ENCODE peak calls at places on chromosomes 6 and 20, in five cellular contexts. One of them, this sample, is unnamed. For H3K4me1, the result is how much of the 10 kb centered on the place peaks cover.

GRCh38 chr6:85690071-85690470 is 47.4 kb upstream of the SYNCRIP start:
- DNase-seq in psoas muscle: no peak
- DNase-seq in SJSA1: no peak
- DNase-seq in GM23338: no peak
- DNase-seq in Peyer's patch: no peak
- DNase-seq in this sample: no peak

GRCh38 chr6:69286341-69286740 is 510.5 kb downstream of the LMBRD1 start:
- DNase-seq in psoas muscle: no peak
- DNase-seq in SJSA1: no peak
- DNase-seq in GM23338: no peak
- DNase-seq in Peyer's patch: no peak
- DNase-seq in this sample: no peak

GRCh38 chr6:107985701-107986100 is 27.7 kb upstream of the SEC63 start:
- DNase-seq in psoas muscle: no peak
- DNase-seq in SJSA1: no peak
- DNase-seq in GM23338: no peak
- DNase-seq in Peyer's patch: no peak
- DNase-seq in this sample: no peak

GRCh38 chr6:6546318-6547110 is 42.0 kb upstream of the LY86 start:
- DNase-seq in psoas muscle: peak
- DNase-seq in SJSA1: no peak
- DNase-seq in GM23338: peak
- DNase-seq in Peyer's patch: peak
- DNase-seq in this sample: no peak

GRCh38 chr6:170067923-170068360 is 222.9 kb downstream of the DLL1 start:
- DNase-seq in psoas muscle: no peak
- DNase-seq in SJSA1: no peak
- DNase-seq in GM23338: no peak
- DNase-seq in Peyer's patch: peak
- DNase-seq in this sample: peak

GRCh38 chr6:73180718-73181619 is 44.3 kb downstream of the KHDC1L start:
- DNase-seq in psoas muscle: no peak
- DNase-seq in SJSA1: no peak
- DNase-seq in GM23338: peak
- DNase-seq in Peyer's patch: no peak
- DNase-seq in this sample: no peak

GRCh38 chr6:89375427-89375868 is 22.9 kb upstream of the UBE2J1 start:
- DNase-seq in psoas muscle: peak
- DNase-seq in SJSA1: no peak
- DNase-seq in GM23338: peak
- DNase-seq in Peyer's patch: peak
- DNase-seq in this sample: no peak

GRCh38 chr6:53673138-53673801 is 7.7 kb upstream of the KLHL31 start:
- DNase-seq in psoas muscle: no peak
- DNase-seq in SJSA1: peak
- DNase-seq in GM23338: no peak
- DNase-seq in Peyer's patch: no peak
- DNase-seq in this sample: no peak

GRCh38 chr6:17032595-17033591 is 69.0 kb upstream of the STMND1 start:
- DNase-seq in psoas muscle: peak
- DNase-seq in SJSA1: peak
- DNase-seq in GM23338: no peak
- DNase-seq in Peyer's patch: no peak
- DNase-seq in this sample: peak

GRCh38 chr20:58342104-58342945 is 32.8 kb downstream of the RAB22A start:
- DNase-seq in psoas muscle: no peak
- DNase-seq in SJSA1: no peak
- DNase-seq in GM23338: no peak
- DNase-seq in Peyer's patch: no peak
- DNase-seq in this sample: no peak
- H3K4me1 ChIP-seq in psoas muscle: under half
- H3K4me1 ChIP-seq in SJSA1: under half
- H3K4me1 ChIP-seq in GM23338: under half
- H3K4me1 ChIP-seq in Peyer's patch: under half
- H3K4me1 ChIP-seq in this sample: under half

GRCh38 chr6:1744543-1744942 is 134.8 kb downstream of the FOXC1 start:
- DNase-seq in psoas muscle: no peak
- DNase-seq in SJSA1: no peak
- DNase-seq in GM23338: no peak
- DNase-seq in Peyer's patch: no peak
- DNase-seq in this sample: no peak

GRCh38 chr6:1745814-1746213 is 136.1 kb downstream of the FOXC1 start:
- DNase-seq in psoas muscle: no peak
- DNase-seq in SJSA1: no peak
- DNase-seq in GM23338: no peak
- DNase-seq in Peyer's patch: no peak
- DNase-seq in this sample: no peak

GRCh38 chr6:1746919-1747460 is 137.3 kb downstream of the FOXC1 start:
- DNase-seq in psoas muscle: no peak
- DNase-seq in SJSA1: no peak
- DNase-seq in GM23338: no peak
- DNase-seq in Peyer's patch: no peak
- DNase-seq in this sample: no peak

GRCh38 chr6:1747531-1747930 is 137.8 kb downstream of the FOXC1 start:
- DNase-seq in psoas muscle: no peak
- DNase-seq in SJSA1: no peak
- DNase-seq in GM23338: no peak
- DNase-seq in Peyer's patch: no peak
- DNase-seq in this sample: no peak

GRCh38 chr6:1749041-1749440 is 139.3 kb downstream of the FOXC1 start:
- DNase-seq in psoas muscle: no peak
- DNase-seq in SJSA1: no peak
- DNase-seq in GM23338: no peak
- DNase-seq in Peyer's patch: no peak
- DNase-seq in this sample: no peak
- H3K27ac ChIP-seq in psoas muscle: no peak
- H3K27ac ChIP-seq in SJSA1: no peak
- H3K27ac ChIP-seq in GM23338: no peak
- H3K27ac ChIP-seq in Peyer's patch: no peak
- H3K27ac ChIP-seq in this sample: peak

DNA sequence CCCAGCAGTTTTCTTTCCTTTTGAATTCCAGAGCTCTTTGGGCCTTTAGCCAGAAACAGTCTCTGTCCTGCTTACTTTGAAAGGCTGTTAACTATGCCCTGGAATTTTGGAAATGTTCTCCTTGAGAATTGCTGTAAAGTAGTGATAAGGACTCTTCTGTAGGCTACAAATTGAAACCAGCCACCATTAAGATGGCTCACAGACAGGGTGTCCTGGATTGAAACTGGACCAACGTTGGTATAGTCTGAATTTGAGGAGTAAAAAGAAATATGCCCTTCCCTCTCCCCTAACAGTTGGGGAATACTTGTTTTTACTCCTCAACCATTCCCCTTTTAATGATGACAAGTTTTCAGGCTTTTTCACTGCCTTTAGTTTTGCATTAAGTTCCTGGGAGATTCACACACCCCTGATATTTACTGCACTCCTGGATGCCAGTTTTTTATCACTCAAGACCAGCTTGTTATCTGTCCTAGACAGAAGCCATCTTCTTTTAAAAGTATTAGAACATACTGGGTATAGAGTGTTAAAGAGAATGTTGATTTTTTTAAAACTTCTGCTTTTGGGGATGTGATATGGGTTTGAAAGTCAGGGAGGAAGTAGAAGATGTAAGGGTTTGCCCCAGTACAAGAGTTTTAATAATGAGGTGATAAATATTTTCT is 21.9 kb downstream of the TOP1 start:
- DNase-seq in psoas muscle: no peak
- DNase-seq in SJSA1: no peak
- DNase-seq in GM23338: no peak
- DNase-seq in Peyer's patch: no peak
- DNase-seq in this sample: no peak
- H3K4me1 ChIP-seq in psoas muscle: half or more
- H3K4me1 ChIP-seq in SJSA1: under half
- H3K4me1 ChIP-seq in GM23338: half or more
- H3K4me1 ChIP-seq in Peyer's patch: under half
- H3K4me1 ChIP-seq in this sample: half or more

GRCh38 chr6:134245041-134245440 is 72.9 kb downstream of the SGK1 start:
- DNase-seq in psoas muscle: no peak
- DNase-seq in SJSA1: no peak
- DNase-seq in GM23338: no peak
- DNase-seq in Peyer's patch: no peak
- DNase-seq in this sample: no peak

GRCh38 chr6:134247271-134247833 is 70.6 kb downstream of the SGK1 start:
- DNase-seq in psoas muscle: no peak
- DNase-seq in SJSA1: no peak
- DNase-seq in GM23338: no peak
- DNase-seq in Peyer's patch: no peak
- DNase-seq in this sample: no peak

GRCh38 chr6:134247854-134248580 is 69.9 kb downstream of the SGK1 start:
- DNase-seq in psoas muscle: no peak
- DNase-seq in SJSA1: no peak
- DNase-seq in GM23338: no peak
- DNase-seq in Peyer's patch: no peak
- DNase-seq in this sample: no peak

GRCh38 chr6:134249412-134249758 is 68.5 kb downstream of the SGK1 start:
- DNase-seq in psoas muscle: no peak
- DNase-seq in SJSA1: no peak
- DNase-seq in GM23338: no peak
- DNase-seq in Peyer's patch: no peak
- DNase-seq in this sample: no peak

DNA sequence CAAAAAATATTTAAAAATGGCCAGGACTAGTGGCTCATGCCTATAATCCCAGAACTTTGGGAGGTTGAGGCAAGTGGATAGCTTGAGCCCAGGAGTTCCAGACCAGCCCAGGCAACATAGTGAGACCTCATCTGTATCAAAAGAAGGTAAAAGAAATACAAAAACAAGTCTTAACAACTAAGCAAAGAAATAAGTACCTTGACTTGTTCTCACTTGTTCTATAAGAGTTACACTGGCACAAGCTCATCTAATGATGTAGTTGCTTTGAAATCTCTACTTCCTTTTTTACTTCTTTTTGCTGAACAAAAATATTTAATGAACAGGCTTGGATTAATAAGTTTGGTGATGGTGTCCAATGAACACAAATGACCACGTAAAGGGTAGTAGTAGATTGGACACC is 72.2 kb downstream of the SGK1 start:
- DNase-seq in psoas muscle: no peak
- DNase-seq in SJSA1: no peak
- DNase-seq in GM23338: no peak
- DNase-seq in Peyer's patch: no peak
- DNase-seq in this sample: no peak
- H3K27ac ChIP-seq in psoas muscle: no peak
- H3K27ac ChIP-seq in SJSA1: no peak
- H3K27ac ChIP-seq in GM23338: no peak
- H3K27ac ChIP-seq in Peyer's patch: no peak
- H3K27ac ChIP-seq in this sample: no peak

GRCh38 chr6:137231156-137231555 is 12.0 kb upstream of the IFNGR1 start:
- DNase-seq in psoas muscle: no peak
- DNase-seq in SJSA1: no peak
- DNase-seq in GM23338: no peak
- DNase-seq in Peyer's patch: no peak
- DNase-seq in this sample: no peak

GRCh38 chr6:137231895-137232294 is 12.7 kb upstream of the IFNGR1 start:
- DNase-seq in psoas muscle: no peak
- DNase-seq in SJSA1: no peak
- DNase-seq in GM23338: no peak
- DNase-seq in Peyer's patch: no peak
- DNase-seq in this sample: no peak

GRCh38 chr6:137235686-137236085 is 16.5 kb upstream of the IFNGR1 start:
- DNase-seq in psoas muscle: no peak
- DNase-seq in SJSA1: no peak
- DNase-seq in GM23338: no peak
- DNase-seq in Peyer's patch: no peak
- DNase-seq in this sample: no peak

GRCh38 chr6:137234505-137234863 is 15.3 kb upstream of the IFNGR1 start:
- DNase-seq in psoas muscle: no peak
- DNase-seq in SJSA1: no peak
- DNase-seq in GM23338: no peak
- DNase-seq in Peyer's patch: no peak
- DNase-seq in this sample: no peak

DNA sequence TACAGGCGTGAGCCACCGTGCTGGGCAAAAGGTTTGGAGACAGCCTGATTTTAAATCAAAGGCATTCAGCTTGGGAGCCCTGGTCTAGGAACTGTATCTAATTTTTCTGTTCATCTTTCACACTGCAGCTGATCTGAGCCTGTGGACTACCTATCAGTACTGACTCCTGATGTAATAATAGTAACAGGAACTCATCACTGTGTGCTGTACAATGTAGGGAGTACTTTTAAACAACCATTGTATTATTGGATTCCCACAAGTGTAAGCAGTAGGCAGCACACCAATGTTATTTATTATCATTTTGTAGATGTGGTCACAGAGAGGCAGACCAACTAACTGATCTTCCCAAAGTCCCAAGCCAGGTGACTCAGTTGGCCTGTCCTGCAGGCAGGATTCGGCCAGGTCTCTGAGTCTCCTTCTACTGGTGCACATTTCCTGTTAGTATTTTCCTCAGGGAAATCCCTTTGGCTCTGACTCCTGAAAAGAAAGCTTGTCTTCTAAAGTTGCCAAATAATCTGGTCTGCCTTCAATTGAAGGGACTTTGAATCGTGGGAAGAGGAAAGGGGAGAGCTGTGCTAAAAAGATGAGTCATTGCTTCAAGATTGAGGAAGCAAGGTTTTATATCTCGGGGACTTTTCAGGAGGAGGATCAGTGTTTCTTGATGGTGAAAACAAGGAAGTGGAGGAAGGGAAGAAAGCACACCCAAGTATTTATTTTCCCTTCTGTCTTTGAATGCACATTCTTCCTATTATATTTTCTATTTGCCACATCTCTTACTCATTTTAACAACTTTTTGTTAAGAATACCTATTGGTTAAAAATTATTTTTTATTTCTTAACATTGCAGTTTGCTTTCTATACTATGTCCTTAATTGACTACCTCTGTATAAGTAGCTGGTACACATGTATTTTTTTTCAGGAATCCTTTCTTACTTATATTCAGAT is 14.6 kb upstream of the IFNGR1 start:
- DNase-seq in psoas muscle: peak
- DNase-seq in SJSA1: no peak
- DNase-seq in GM23338: no peak
- DNase-seq in Peyer's patch: no peak
- DNase-seq in this sample: no peak
- H3K4me1 ChIP-seq in psoas muscle: under half
- H3K4me1 ChIP-seq in SJSA1: under half
- H3K4me1 ChIP-seq in GM23338: under half
- H3K4me1 ChIP-seq in Peyer's patch: under half
- H3K4me1 ChIP-seq in this sample: under half

GRCh38 chr6:144785056-144785455 is 499.9 kb downstream of the UTRN start:
- DNase-seq in psoas muscle: no peak
- DNase-seq in SJSA1: no peak
- DNase-seq in GM23338: no peak
- DNase-seq in Peyer's patch: no peak
- DNase-seq in this sample: no peak
- H3K27ac ChIP-seq in psoas muscle: no peak
- H3K27ac ChIP-seq in SJSA1: no peak
- H3K27ac ChIP-seq in GM23338: no peak
- H3K27ac ChIP-seq in Peyer's patch: no peak
- H3K27ac ChIP-seq in this sample: no peak

GRCh38 chr6:117495425-117495824 is 13.0 kb downstream of the DCBLD1 start:
- DNase-seq in psoas muscle: no peak
- DNase-seq in SJSA1: no peak
- DNase-seq in GM23338: no peak
- DNase-seq in Peyer's patch: no peak
- DNase-seq in this sample: no peak
- H3K4me1 ChIP-seq in psoas muscle: under half
- H3K4me1 ChIP-seq in SJSA1: half or more
- H3K4me1 ChIP-seq in GM23338: under half
- H3K4me1 ChIP-seq in Peyer's patch: under half
- H3K4me1 ChIP-seq in this sample: under half

This sample was measured in tibial artery.